ENCODE peak calls at places on chromosomes 6 and 20, in nine cellular contexts. One of them, this sample, is unnamed.

GRCh38 chr20:15012551-15012950 is 675.1 kb upstream of the FLRT3 start:
- DNase-seq in NCI-H1092 treated with DMSO at 0.1 percent for 48 hours: peak; percentile 95
- DNase-seq in KG1: no peak
- DNase-seq in effector memory CD4-positive, alpha-beta T cell: no peak
- DNase-seq in effector CD4-positive, alpha-beta T cell: no peak
- DNase-seq in C1 segment of cervical spinal cord: no peak
- DNase-seq in ovary: no peak
- DNase-seq in HTR-8/SVneo: no peak
- DNase-seq in colonic mucosa: no peak
- DNase-seq in this sample: no peak

GRCh38 chr6:90026216-90026615 is 131.9 kb downstream of the GJA10 start:
- DNase-seq in NCI-H1092 treated with DMSO at 0.1 percent for 48 hours: no peak
- DNase-seq in KG1: no peak
- DNase-seq in effector memory CD4-positive, alpha-beta T cell: no peak
- DNase-seq in effector CD4-positive, alpha-beta T cell: no peak
- DNase-seq in C1 segment of cervical spinal cord: no peak
- DNase-seq in ovary: no peak
- DNase-seq in HTR-8/SVneo: no peak
- DNase-seq in colonic mucosa: no peak
- DNase-seq in this sample: no peak

GRCh38 chr6:122947355-122947754 is 48.7 kb upstream of the CLVS2 start:
- DNase-seq in NCI-H1092 treated with DMSO at 0.1 percent for 48 hours: peak; percentile 0
- DNase-seq in KG1: no peak
- DNase-seq in effector memory CD4-positive, alpha-beta T cell: no peak
- DNase-seq in effector CD4-positive, alpha-beta T cell: no peak
- DNase-seq in C1 segment of cervical spinal cord: no peak
- DNase-seq in ovary: no peak
- DNase-seq in HTR-8/SVneo: peak; percentile 2
- DNase-seq in colonic mucosa: no peak
- DNase-seq in this sample: peak; percentile 43

GRCh38 chr6:50661636-50662035 is 51.7 kb upstream of the TFAP2D start:
- DNase-seq in NCI-H1092 treated with DMSO at 0.1 percent for 48 hours: no peak
- DNase-seq in KG1: no peak
- DNase-seq in effector memory CD4-positive, alpha-beta T cell: no peak
- DNase-seq in effector CD4-positive, alpha-beta T cell: no peak
- DNase-seq in C1 segment of cervical spinal cord: no peak
- DNase-seq in ovary: no peak
- DNase-seq in HTR-8/SVneo: no peak
- DNase-seq in colonic mucosa: no peak
- DNase-seq in this sample: no peak

GRCh38 chr6:83708546-83708969 is 343 bp downstream of the SNAP91 start:
- DNase-seq in NCI-H1092 treated with DMSO at 0.1 percent for 48 hours: peak; percentile 43
- DNase-seq in KG1: no peak
- DNase-seq in effector memory CD4-positive, alpha-beta T cell: no peak
- DNase-seq in effector CD4-positive, alpha-beta T cell: no peak
- DNase-seq in C1 segment of cervical spinal cord: peak; percentile 52
- DNase-seq in ovary: no peak
- DNase-seq in HTR-8/SVneo: peak; percentile 4
- DNase-seq in colonic mucosa: no peak
- DNase-seq in this sample: peak; percentile 68

GRCh38 chr20:51800769-51801219 is 1.5 kb downstream of the SALL4 start:
- DNase-seq in NCI-H1092 treated with DMSO at 0.1 percent for 48 hours: no peak
- DNase-seq in KG1: no peak
- DNase-seq in effector memory CD4-positive, alpha-beta T cell: no peak
- DNase-seq in effector CD4-positive, alpha-beta T cell: no peak
- DNase-seq in C1 segment of cervical spinal cord: no peak
- DNase-seq in ovary: no peak
- DNase-seq in HTR-8/SVneo: no peak
- DNase-seq in colonic mucosa: peak; percentile 22
- DNase-seq in this sample: peak; percentile 61

GRCh38 chr20:34773726-34774125 is 51.7 kb downstream of the NCOA6 start:
- DNase-seq in NCI-H1092 treated with DMSO at 0.1 percent for 48 hours: no peak
- DNase-seq in KG1: no peak
- DNase-seq in effector memory CD4-positive, alpha-beta T cell: no peak
- DNase-seq in effector CD4-positive, alpha-beta T cell: no peak
- DNase-seq in C1 segment of cervical spinal cord: no peak
- DNase-seq in ovary: no peak
- DNase-seq in HTR-8/SVneo: no peak
- DNase-seq in colonic mucosa: no peak
- DNase-seq in this sample: no peak

GRCh38 chr6:112231609-112232060 is 22.7 kb downstream of the LAMA4 start:
- DNase-seq in NCI-H1092 treated with DMSO at 0.1 percent for 48 hours: no peak
- DNase-seq in KG1: no peak
- DNase-seq in effector memory CD4-positive, alpha-beta T cell: no peak
- DNase-seq in effector CD4-positive, alpha-beta T cell: no peak
- DNase-seq in C1 segment of cervical spinal cord: no peak
- DNase-seq in ovary: no peak
- DNase-seq in HTR-8/SVneo: no peak
- DNase-seq in colonic mucosa: no peak
- DNase-seq in this sample: no peak

GRCh38 chr6:158441639-158442308 is 118.1 kb upstream of the TMEM181 start:
- DNase-seq in NCI-H1092 treated with DMSO at 0.1 percent for 48 hours: peak; percentile 43
- DNase-seq in KG1: no peak
- DNase-seq in effector memory CD4-positive, alpha-beta T cell: no peak
- DNase-seq in effector CD4-positive, alpha-beta T cell: no peak
- DNase-seq in C1 segment of cervical spinal cord: peak; percentile 12
- DNase-seq in ovary: peak; percentile 66
- DNase-seq in HTR-8/SVneo: no peak
- DNase-seq in colonic mucosa: peak; percentile 21
- DNase-seq in this sample: no peak

GRCh38 chr6:158043586-158044524 is 62.2 kb downstream of the SYNJ2 start:
- DNase-seq in NCI-H1092 treated with DMSO at 0.1 percent for 48 hours: no peak
- DNase-seq in KG1: no peak
- DNase-seq in effector memory CD4-positive, alpha-beta T cell: no peak
- DNase-seq in effector CD4-positive, alpha-beta T cell: no peak
- DNase-seq in C1 segment of cervical spinal cord: no peak
- DNase-seq in ovary: no peak
- DNase-seq in HTR-8/SVneo: no peak
- DNase-seq in colonic mucosa: peak; percentile 67
- DNase-seq in this sample: no peak

GRCh38 chr20:40961176-40961575 is 67.4 kb upstream of the TOP1 start:
- DNase-seq in NCI-H1092 treated with DMSO at 0.1 percent for 48 hours: no peak
- DNase-seq in KG1: no peak
- DNase-seq in effector memory CD4-positive, alpha-beta T cell: no peak
- DNase-seq in effector CD4-positive, alpha-beta T cell: no peak
- DNase-seq in C1 segment of cervical spinal cord: no peak
- DNase-seq in ovary: no peak
- DNase-seq in HTR-8/SVneo: no peak
- DNase-seq in colonic mucosa: peak; percentile 8
- DNase-seq in this sample: no peak

GRCh38 chr6:36825452-36825851 is 13.8 kb downstream of the CPNE5 start:
- DNase-seq in NCI-H1092 treated with DMSO at 0.1 percent for 48 hours: no peak
- DNase-seq in KG1: no peak
- DNase-seq in effector memory CD4-positive, alpha-beta T cell: no peak
- DNase-seq in effector CD4-positive, alpha-beta T cell: no peak
- DNase-seq in C1 segment of cervical spinal cord: no peak
- DNase-seq in ovary: no peak
- DNase-seq in HTR-8/SVneo: no peak
- DNase-seq in colonic mucosa: no peak
- DNase-seq in this sample: no peak

GRCh38 chr6:47343631-47344421 is 34.1 kb upstream of the TNFRSF21 start:
- DNase-seq in NCI-H1092 treated with DMSO at 0.1 percent for 48 hours: peak; percentile 3
- DNase-seq in KG1: no peak
- DNase-seq in effector memory CD4-positive, alpha-beta T cell: no peak
- DNase-seq in effector CD4-positive, alpha-beta T cell: no peak
- DNase-seq in C1 segment of cervical spinal cord: no peak
- DNase-seq in ovary: no peak
- DNase-seq in HTR-8/SVneo: no peak
- DNase-seq in colonic mucosa: peak; percentile 41
- DNase-seq in this sample: no peak

GRCh38 chr20:57514273-57514751 is 10.6 kb downstream of the CTCFL start:
- DNase-seq in NCI-H1092 treated with DMSO at 0.1 percent for 48 hours: peak; percentile 44
- DNase-seq in KG1: no peak
- DNase-seq in effector memory CD4-positive, alpha-beta T cell: no peak
- DNase-seq in effector CD4-positive, alpha-beta T cell: no peak
- DNase-seq in C1 segment of cervical spinal cord: peak; percentile 29
- DNase-seq in ovary: peak; percentile 71
- DNase-seq in HTR-8/SVneo: peak; percentile 96
- DNase-seq in colonic mucosa: peak; percentile 79
- DNase-seq in this sample: peak; percentile 82

This sample was measured in H7.